ENCODE peak calls at places on chromosomes 16 and 17, in four cellular contexts. S, G, U and Y are unnamed samples.

GRCh38 chr17:36008998-36009665 is 7.8 kb upstream of the CCL15 start:
- DNase-seq in S (no peak), G (peak), U (peak), Y (peak)

GRCh38 chr17:19354123-19354522 is 8.4 kb downstream of the B9D1 start:
- DNase-seq in S (no peak), G (no peak), U (no peak), Y (no peak)

GRCh38 chr16:56732366-56732765 is 2.4 kb downstream of the NUP93 start:
- DNase-seq in S (no peak), G (no peak), U (no peak), Y (no peak)

GRCh38 chr17:79414063-79414462 is 196.8 kb downstream of the RBFOX3 start:
- DNase-seq in S (no peak), G (no peak), U (no peak), Y (no peak)

GRCh38 chr16:85141491-85142128 is 29.3 kb upstream of the CIBAR2 start:
- DNase-seq in S (no peak), G (peak), U (peak), Y (no peak)

GRCh38 chr16:85400305-85401205 is 212.6 kb upstream of the GSE1 start:
- DNase-seq in S (no peak), G (no peak), U (no peak), Y (peak)

GRCh38 chr16:69187891-69188451 is 1.0 kb downstream of the SNTB2 start:
- DNase-seq in S (peak), G (no peak), U (peak), Y (peak)

GRCh38 chr17:65886240-65886639 is 305.7 kb downstream of the CEP112 start:
- DNase-seq in S (no peak), G (no peak), U (no peak), Y (no peak)

GRCh38 chr17:50636145-50636803 is 1.6 kb downstream of the ABCC3 start:
- DNase-seq in S (no peak), G (no peak), U (peak), Y (no peak)

GRCh38 chr17:14359251-14359939 is 58.5 kb downstream of the HS3ST3B1 start:
- DNase-seq in S (no peak), G (no peak), U (peak), Y (no peak)

GRCh38 chr17:59439261-59439660 is 107.8 kb downstream of the YPEL2 start:
- DNase-seq in S (no peak), G (no peak), U (no peak), Y (no peak)

GRCh38 chr17:67582632-67583230 is 135.0 kb upstream of the NOL11 start:
- DNase-seq in S (no peak), G (no peak), U (no peak), Y (no peak)

GRCh38 chr17:48646183-48647102 is 20.3 kb upstream of the HOXB9 start:
- DNase-seq in S (peak), G (peak), U (no peak), Y (peak)

GRCh38 chr17:47741793-47742145 is 8.7 kb downstream of the TBX21 start:
- DNase-seq in S (no peak), G (no peak), U (no peak), Y (no peak)

GRCh38 chr17:73420897-73421296 is 109.1 kb upstream of the CDC42EP4 start:
- DNase-seq in S (peak), G (peak), U (peak), Y (no peak)

GRCh38 chr17:31048780-31049179 is 46.0 kb upstream of the NF1 start:
- DNase-seq in S (no peak), G (no peak), U (no peak), Y (no peak)
- TF ChIP-seq NR3C1 in S (no peak), G (no peak), U (no peak), Y (no peak)

GRCh38 chr17:81924557-81925532 is 2.7 kb downstream of the MAFG start:
- DNase-seq in S (no peak), G (peak), U (peak), Y (no peak)
- TF ChIP-seq NR3C1 in S (no peak), G (no peak), U (no peak), Y (no peak)

DNA sequence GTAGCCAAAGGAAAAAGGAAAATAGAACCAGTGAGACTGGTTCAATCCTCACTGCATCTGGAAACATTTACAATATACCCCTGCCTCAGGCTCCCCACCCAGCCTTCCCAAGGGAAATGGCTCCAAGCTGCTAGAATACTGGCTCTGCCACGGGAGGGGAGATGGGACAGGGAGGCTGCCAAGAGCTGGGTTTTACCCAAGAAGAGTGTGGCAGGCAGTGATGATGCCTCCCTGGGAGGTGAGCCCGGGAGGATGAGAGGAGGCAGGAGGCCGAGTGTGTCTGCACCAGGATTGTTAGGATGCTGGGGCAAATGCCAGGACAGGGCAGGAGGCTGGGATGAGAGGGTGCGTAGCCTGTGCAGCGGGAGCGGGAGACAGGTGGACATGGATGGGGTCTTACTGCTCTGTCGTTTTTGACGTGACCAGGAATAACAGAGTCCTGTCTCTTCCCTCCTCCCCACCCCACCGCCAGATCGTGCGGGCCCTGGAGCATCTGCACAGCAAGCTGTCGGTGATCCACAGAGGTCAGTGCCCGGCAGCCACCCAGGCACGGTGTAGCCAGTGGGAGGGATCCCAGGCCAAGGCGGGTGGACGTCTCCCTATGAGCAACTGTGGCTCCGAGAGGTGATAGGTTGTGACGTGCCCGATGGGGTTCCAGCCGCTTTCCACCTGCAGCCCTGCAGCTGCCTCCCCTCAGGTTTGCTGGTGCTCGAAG is 18.4 kb downstream of the MAP2K3 start:
- DNase-seq in S (no peak), G (peak), U (no peak), Y (no peak)
- TF ChIP-seq NR3C1 in S (no peak), G (no peak), U (no peak), Y (no peak)

DNA sequence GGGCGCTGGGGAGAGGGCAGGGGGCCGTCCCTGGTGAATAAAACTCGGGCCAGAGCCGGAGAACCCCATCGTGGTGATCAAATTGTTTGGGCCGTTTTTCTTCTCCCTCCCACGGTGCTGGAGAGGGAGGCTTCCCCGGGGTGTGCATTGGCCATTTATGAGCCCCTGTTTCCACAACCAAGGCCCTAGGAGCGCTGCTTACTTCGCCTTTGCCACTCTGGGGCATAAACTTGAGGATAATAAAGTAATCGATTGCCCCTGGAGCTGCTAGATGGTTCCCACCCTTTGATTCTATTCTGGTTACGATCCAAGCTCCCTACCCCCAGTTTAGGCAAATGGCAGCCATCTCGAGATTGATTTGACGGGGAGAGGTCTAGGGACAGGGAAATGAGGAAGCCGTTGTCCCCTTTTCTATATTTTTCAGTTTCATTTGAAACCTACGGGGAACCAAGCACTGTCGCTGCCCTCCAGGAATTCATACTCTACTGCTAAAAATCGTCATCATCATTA is 669 bp downstream of the CCP110 start:
- DNase-seq in S (peak), G (no peak), U (no peak), Y (no peak)
- TF ChIP-seq NR3C1 in S (no peak), G (no peak), U (no peak), Y (no peak)